ENCODE peak calls at places on chromosomes 12 and 14, in six cellular contexts. G, Z, J, M, U and P are unnamed samples.
A peak's percentile ranks its signal among the peaks of the same experiment; 100 is the strongest.

GRCh38 chr12:104710940-104711725 is 247.0 kb downstream of the SLC41A2 start:
- DNase-seq in Z (peak; percentile 76), G (no peak), M (no peak), U (no peak), J (no peak), P (no peak)

GRCh38 chr14:74620497-74620921 is 8.5 kb upstream of the LTBP2 start:
- DNase-seq in Z (peak; percentile 95), J (no peak), U (peak; percentile 94), M (peak; percentile 95), G (no peak), P (no peak)

GRCh38 chr12:77153706-77154105 is 88.3 kb upstream of the E2F7 start:
- DNase-seq in M (no peak), G (no peak), U (no peak), Z (no peak), J (no peak), P (no peak)

GRCh38 chr12:607541-608001 is 55.7 kb downstream of the NINJ2 start:
- DNase-seq in J (no peak), G (no peak), Z (no peak), U (peak; percentile 66), M (no peak), P (peak; percentile 61)

GRCh38 chr12:23555808-23556207 is 393.7 kb downstream of the SOX5 start:
- DNase-seq in M (no peak), Z (no peak), G (no peak), U (no peak), J (no peak), P (no peak)

GRCh38 chr12:16955083-16955657 is 349.2 kb upstream of the LMO3 start:
- DNase-seq in J (no peak), G (no peak), M (peak; percentile 5), U (no peak), Z (no peak), P (no peak)

GRCh38 chr12:122994140-122994675 is 13.7 kb downstream of the ARL6IP4 start:
- DNase-seq in J (no peak), U (no peak), M (no peak), Z (no peak), G (no peak), P (no peak)

GRCh38 chr14:39175445-39176262 is 600 bp downstream of the PNN start:
- DNase-seq in G (no peak), Z (peak; percentile 21), U (peak; percentile 67), M (no peak), J (no peak), P (peak; percentile 41)

GRCh38 chr12:71269199-71269598 is 111.4 kb upstream of the TSPAN8 start:
- DNase-seq in Z (no peak), U (no peak), G (no peak), M (no peak), J (no peak), P (no peak)

GRCh38 chr14:101255765-101256125 is 305.6 kb upstream of the DIO3 start:
- DNase-seq in G (no peak), Z (no peak), M (no peak), J (no peak), U (no peak), P (peak; percentile 22)

GRCh38 chr12:102634216-102634615 is 153.9 kb upstream of the IGF1 start:
- DNase-seq in J (no peak), G (no peak), Z (peak; percentile 79), M (peak; percentile 27), U (peak; percentile 7), P (no peak)

GRCh38 chr14:101928415-101928841 is 35.9 kb upstream of the DYNC1H1 start:
- DNase-seq in J (no peak), M (no peak), U (no peak), Z (no peak), G (no peak), P (no peak)

GRCh38 chr12:6691473-6691872 is 2.3 kb upstream of the ZNF384 start:
- DNase-seq in G (no peak), Z (peak; percentile 74), U (no peak), M (peak; percentile 58), J (no peak), P (no peak)

GRCh38 chr14:104802913-104803184 is 1.9 kb downstream of the ZBTB42 start:
- DNase-seq in J (no peak), G (no peak), M (no peak), Z (no peak), U (no peak), P (no peak)
- H3K4me2 ChIP-seq in J (no peak overlapping the region), G (no peak overlapping the region), M (no peak overlapping the region), Z (no peak overlapping the region), U (no peak overlapping the region), P (no peak overlapping the region)

GRCh38 chr12:2640709-2641108 is 154.1 kb upstream of the FKBP4 start:
- DNase-seq in J (no peak), Z (peak; percentile 99), G (no peak), M (peak; percentile 96), U (peak; percentile 76), P (peak; percentile 56)

GRCh38 chr12:2639020-2639298 is 155.8 kb upstream of the FKBP4 start:
- DNase-seq in M (no peak), J (no peak), Z (no peak), U (no peak), G (no peak), P (no peak)

GRCh38 chr12:2641209-2641608 is 153.6 kb upstream of the FKBP4 start:
- DNase-seq in Z (peak; percentile 30), J (no peak), G (no peak), U (peak; percentile 82), M (no peak), P (peak; percentile 82)

GRCh38 chr12:2641761-2642160 is 153.0 kb upstream of the FKBP4 start:
- DNase-seq in M (no peak), J (no peak), Z (no peak), G (no peak), U (no peak), P (no peak)

GRCh38 chr12:2640281-2640680 is 154.5 kb upstream of the FKBP4 start:
- DNase-seq in J (no peak), G (no peak), U (no peak), Z (no peak), M (no peak), P (no peak)
- H3K18ac ChIP-seq in J (no peak overlapping the region), G (peak overlapping the region; percentile 11), U (no peak overlapping the region), Z (peak overlapping the region; percentile 59), M (peak overlapping the region; percentile 54), P (no peak overlapping the region)

DNA sequence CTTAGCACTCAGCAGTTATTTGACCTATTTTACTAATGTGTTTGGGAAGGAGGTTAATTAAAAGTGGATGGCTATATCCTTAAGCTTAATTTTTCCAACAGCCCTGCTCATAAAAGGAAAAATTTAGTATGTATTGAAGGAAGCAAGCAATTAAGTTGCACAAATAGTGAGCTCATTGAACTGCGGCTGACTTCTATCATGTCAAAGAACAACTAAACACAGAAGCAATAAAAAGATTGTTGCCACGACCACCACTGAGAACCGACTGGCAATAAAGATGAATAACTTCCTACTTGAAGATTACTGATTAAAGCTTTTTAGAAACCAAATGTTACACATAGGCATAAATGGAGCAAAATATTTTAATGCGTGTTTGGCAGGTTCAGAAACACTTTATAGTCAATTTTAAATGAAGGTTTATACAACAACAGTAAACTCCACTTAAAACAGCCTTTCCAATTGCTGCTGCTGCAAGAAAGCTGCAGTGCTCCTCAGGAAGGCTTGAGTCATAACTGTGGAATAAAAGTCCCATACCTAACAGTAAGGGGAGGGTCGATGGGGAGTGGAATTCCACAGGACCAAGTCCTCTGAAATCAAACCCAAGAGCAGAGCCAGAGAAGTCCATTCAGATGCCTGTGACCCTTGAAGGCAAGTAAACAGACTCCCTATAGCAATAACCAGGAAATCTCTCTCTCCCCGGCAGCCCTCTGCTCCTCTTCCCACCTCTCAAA is 218.8 kb upstream of the CDKN3 start:
- DNase-seq in J (no peak), Z (peak; percentile 18), G (no peak), U (no peak), M (peak; percentile 72), P (no peak)
- H3K4me2 ChIP-seq in J (no peak overlapping the region), Z (no peak overlapping the region), G (no peak overlapping the region), U (no peak overlapping the region), M (no peak overlapping the region), P (no peak overlapping the region)

GRCh38 chr14:54396493-54397335 is at the start of gene CDKN3:
- DNase-seq in M (peak; percentile 100), G (peak; percentile 99), J (peak; percentile 97), U (peak; percentile 100), Z (peak; percentile 99), P (peak; percentile 99)
- H3K18ac ChIP-seq in M (peak within 1 kb of the TSS; percentile 70), G (peak within 1 kb of the TSS; percentile 97), J (peak within 1 kb of the TSS; percentile 25), U (peak within 1 kb of the TSS; percentile 31), Z (no peak within 1 kb of the TSS), P (peak within 1 kb of the TSS; percentile 88)

DNA sequence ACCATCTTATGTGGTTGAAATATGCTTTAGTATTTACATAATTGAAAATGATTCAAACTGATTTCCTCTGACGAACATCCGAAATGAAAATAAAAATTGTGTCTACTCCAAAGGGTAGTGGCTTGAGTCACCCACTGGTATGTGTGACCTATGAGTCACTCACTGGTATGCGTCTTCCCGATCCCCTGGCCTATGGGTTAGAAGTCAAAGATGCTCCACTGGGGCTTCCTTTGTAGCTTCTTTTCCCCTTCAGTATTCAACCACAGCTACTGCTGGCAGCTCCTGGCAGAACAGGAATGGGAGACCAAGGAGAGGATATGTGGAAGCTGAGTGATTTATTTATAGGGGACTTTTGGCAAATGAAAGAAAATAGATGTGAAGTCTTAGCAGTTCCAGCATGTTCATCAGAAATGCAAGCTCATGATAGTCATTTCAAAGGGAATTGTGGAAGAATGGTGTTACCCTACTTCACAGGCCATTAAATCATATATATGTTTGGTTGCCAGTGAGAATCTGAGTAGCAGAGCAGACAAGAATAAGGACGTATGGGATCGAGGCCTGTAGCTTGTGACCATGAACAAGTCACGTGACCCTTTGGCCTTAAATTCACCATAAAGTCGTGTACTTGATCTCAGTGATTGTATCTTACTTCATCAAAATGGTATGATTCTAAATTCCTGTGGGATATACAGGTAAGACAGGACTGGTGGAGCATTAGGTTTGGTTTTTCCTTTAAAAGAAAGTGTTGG is 108.3 kb downstream of the CRADD start:
- DNase-seq in Z (peak; percentile 97), G (peak; percentile 27), U (peak; percentile 96), J (peak; percentile 29), M (peak; percentile 90), P (peak; percentile 75)
- H3K4me2 ChIP-seq in Z (peak overlapping the region; percentile 23), G (no peak overlapping the region), U (no peak overlapping the region), J (no peak overlapping the region), M (peak overlapping the region; percentile 2), P (no peak overlapping the region)

DNA sequence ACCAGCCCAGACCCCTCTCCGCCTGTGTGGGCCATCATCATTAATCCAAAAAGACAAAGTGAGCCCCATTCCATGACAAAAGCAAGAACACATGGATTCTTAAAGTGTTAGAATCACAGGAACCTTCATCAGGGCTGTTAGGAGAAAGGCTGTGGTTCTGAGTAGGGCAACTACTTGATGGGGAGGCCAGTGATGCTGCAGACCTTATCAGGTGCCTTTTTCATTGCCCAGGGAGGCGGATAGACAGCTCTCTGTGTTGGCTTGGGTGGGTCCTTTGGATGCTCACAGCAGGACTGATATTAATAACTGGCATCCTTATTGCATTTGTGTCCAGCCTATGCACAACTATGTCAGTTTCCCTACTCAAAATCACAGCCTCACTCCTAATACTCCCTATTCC is 2.3 kb downstream of the HEBP1 start:
- DNase-seq in J (no peak), Z (no peak), U (no peak), G (no peak), M (no peak), P (no peak)
- H3K18ac ChIP-seq in J (no peak overlapping the region), Z (no peak overlapping the region), U (no peak overlapping the region), G (no peak overlapping the region), M (peak overlapping the region; percentile 61), P (no peak overlapping the region)

DNA sequence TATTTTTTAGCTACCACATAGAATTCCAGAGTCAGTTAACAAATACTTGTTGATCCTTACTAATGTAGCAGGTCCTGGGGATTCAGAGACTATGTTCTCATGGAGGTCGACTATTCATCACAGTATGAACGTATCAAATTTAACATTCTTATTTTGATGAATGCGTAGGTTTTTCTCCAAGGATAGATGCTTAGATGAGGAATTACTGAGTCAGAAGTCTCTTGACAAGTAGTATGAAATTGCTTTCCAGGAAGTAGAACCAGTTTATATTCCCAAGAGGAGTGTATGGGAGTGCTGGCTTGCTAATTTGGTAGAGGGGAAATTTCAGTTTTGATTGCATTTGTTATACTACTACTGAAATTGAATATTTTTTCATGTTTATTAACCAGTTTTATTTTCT is 42.8 kb upstream of the CRADD start:
- DNase-seq in U (no peak), G (no peak), M (no peak), J (no peak), Z (peak; percentile 64), P (no peak)
- H3K4me2 ChIP-seq in U (no peak overlapping the region), G (no peak overlapping the region), M (no peak overlapping the region), J (no peak overlapping the region), Z (no peak overlapping the region), P (no peak overlapping the region)